ENCODE peak calls at places on chromosome 21, in ten cellular contexts. One of them, this sample, is unnamed.

GRCh38 chr21:15151385-15152103 is 86.7 kb upstream of the NRIP1 start:
- DNase-seq in EL: no peak
- DNase-seq in mucosa of gallbladder: no peak
- DNase-seq in T-helper 17 cell: no peak
- DNase-seq in mammary epithelial cell: no peak
- DNase-seq in tibial artery: no peak
- DNase-seq in LHCN-M2: no peak
- DNase-seq in sciatic nerve: no peak
- DNase-seq in stimulated activated CD8-positive, alpha-beta memory T cell treated with anti-CD3 and anti-CD28 coated beads, Interleukin-12 subunit alpha, Interleukin-12 subunit beta, amount 100 ng/mL, for 4 hours: no peak
- DNase-seq in brain pericyte: no peak
- DNase-seq in this sample: no peak

GRCh38 chr21:45727390-45727789 is 83.9 kb downstream of the PCBP3 start:
- DNase-seq in EL: no peak
- DNase-seq in mucosa of gallbladder: no peak
- DNase-seq in tibial artery: no peak
- DNase-seq in T-helper 17 cell: no peak
- DNase-seq in stimulated activated CD8-positive, alpha-beta memory T cell treated with anti-CD3 and anti-CD28 coated beads, Interleukin-12 subunit alpha, Interleukin-12 subunit beta, amount 100 ng/mL, for 4 hours: no peak
- DNase-seq in sciatic nerve: no peak
- DNase-seq in LHCN-M2: no peak
- DNase-seq in mammary epithelial cell: no peak
- DNase-seq in brain pericyte: no peak
- DNase-seq in this sample: no peak

GRCh38 chr21:33069994-33070811 is at the start of gene OLIG1:
- DNase-seq in tibial artery: no peak
- DNase-seq in brain pericyte: no peak
- DNase-seq in T-helper 17 cell: no peak
- DNase-seq in mucosa of gallbladder: no peak
- DNase-seq in LHCN-M2: peak
- DNase-seq in mammary epithelial cell: peak
- DNase-seq in stimulated activated CD8-positive, alpha-beta memory T cell treated with anti-CD3 and anti-CD28 coated beads, Interleukin-12 subunit alpha, Interleukin-12 subunit beta, amount 100 ng/mL, for 4 hours: no peak
- DNase-seq in EL: peak
- DNase-seq in sciatic nerve: no peak
- DNase-seq in this sample: peak

GRCh38 chr21:15289896-15290841 is 225.4 kb upstream of the NRIP1 start:
- DNase-seq in T-helper 17 cell: no peak
- DNase-seq in EL: peak
- DNase-seq in brain pericyte: no peak
- DNase-seq in LHCN-M2: no peak
- DNase-seq in sciatic nerve: peak
- DNase-seq in mammary epithelial cell: no peak
- DNase-seq in stimulated activated CD8-positive, alpha-beta memory T cell treated with anti-CD3 and anti-CD28 coated beads, Interleukin-12 subunit alpha, Interleukin-12 subunit beta, amount 100 ng/mL, for 4 hours: no peak
- DNase-seq in tibial artery: no peak
- DNase-seq in mucosa of gallbladder: peak
- DNase-seq in this sample: peak

GRCh38 chr21:36400719-36401118 is 15.5 kb downstream of the CHAF1B start:
- DNase-seq in LHCN-M2: no peak
- DNase-seq in EL: no peak
- DNase-seq in T-helper 17 cell: no peak
- DNase-seq in sciatic nerve: peak
- DNase-seq in mucosa of gallbladder: no peak
- DNase-seq in tibial artery: peak
- DNase-seq in mammary epithelial cell: no peak
- DNase-seq in brain pericyte: no peak
- DNase-seq in stimulated activated CD8-positive, alpha-beta memory T cell treated with anti-CD3 and anti-CD28 coated beads, Interleukin-12 subunit alpha, Interleukin-12 subunit beta, amount 100 ng/mL, for 4 hours: no peak
- DNase-seq in this sample: no peak

GRCh38 chr21:46661211-46661625 is 25.7 kb downstream of the PRMT2 start:
- DNase-seq in EL: peak
- DNase-seq in LHCN-M2: peak
- DNase-seq in tibial artery: peak
- DNase-seq in sciatic nerve: peak
- DNase-seq in T-helper 17 cell: peak
- DNase-seq in mucosa of gallbladder: peak
- DNase-seq in brain pericyte: peak
- DNase-seq in stimulated activated CD8-positive, alpha-beta memory T cell treated with anti-CD3 and anti-CD28 coated beads, Interleukin-12 subunit alpha, Interleukin-12 subunit beta, amount 100 ng/mL, for 4 hours: peak
- DNase-seq in mammary epithelial cell: peak
- DNase-seq in this sample: peak

GRCh38 chr21:34702341-34702807 is 33.6 kb downstream of the CLIC6 start:
- DNase-seq in mucosa of gallbladder: peak
- DNase-seq in EL: peak
- DNase-seq in brain pericyte: no peak
- DNase-seq in LHCN-M2: peak
- DNase-seq in stimulated activated CD8-positive, alpha-beta memory T cell treated with anti-CD3 and anti-CD28 coated beads, Interleukin-12 subunit alpha, Interleukin-12 subunit beta, amount 100 ng/mL, for 4 hours: no peak
- DNase-seq in tibial artery: peak
- DNase-seq in mammary epithelial cell: peak
- DNase-seq in sciatic nerve: no peak
- DNase-seq in T-helper 17 cell: no peak
- DNase-seq in this sample: no peak

GRCh38 chr21:43775795-43776430 is at the start of gene CSTB:
- DNase-seq in LHCN-M2: peak
- DNase-seq in mucosa of gallbladder: peak
- DNase-seq in T-helper 17 cell: peak
- DNase-seq in brain pericyte: no peak
- DNase-seq in mammary epithelial cell: peak
- DNase-seq in EL: peak
- DNase-seq in stimulated activated CD8-positive, alpha-beta memory T cell treated with anti-CD3 and anti-CD28 coated beads, Interleukin-12 subunit alpha, Interleukin-12 subunit beta, amount 100 ng/mL, for 4 hours: peak
- DNase-seq in sciatic nerve: peak
- DNase-seq in tibial artery: peak
- DNase-seq in this sample: peak

GRCh38 chr21:28127390-28127789 is 865.3 kb downstream of the LTN1 start:
- DNase-seq in EL: no peak
- DNase-seq in mucosa of gallbladder: no peak
- DNase-seq in tibial artery: no peak
- DNase-seq in T-helper 17 cell: no peak
- DNase-seq in brain pericyte: no peak
- DNase-seq in LHCN-M2: no peak
- DNase-seq in stimulated activated CD8-positive, alpha-beta memory T cell treated with anti-CD3 and anti-CD28 coated beads, Interleukin-12 subunit alpha, Interleukin-12 subunit beta, amount 100 ng/mL, for 4 hours: no peak
- DNase-seq in mammary epithelial cell: no peak
- DNase-seq in sciatic nerve: no peak
- DNase-seq in this sample: no peak

GRCh38 chr21:46668381-46668780 is 32.9 kb downstream of the PRMT2 start:
- DNase-seq in LHCN-M2: no peak
- DNase-seq in EL: no peak
- DNase-seq in mucosa of gallbladder: no peak
- DNase-seq in tibial artery: no peak
- DNase-seq in sciatic nerve: no peak
- DNase-seq in mammary epithelial cell: no peak
- DNase-seq in stimulated activated CD8-positive, alpha-beta memory T cell treated with anti-CD3 and anti-CD28 coated beads, Interleukin-12 subunit alpha, Interleukin-12 subunit beta, amount 100 ng/mL, for 4 hours: no peak
- DNase-seq in brain pericyte: no peak
- DNase-seq in T-helper 17 cell: no peak
- DNase-seq in this sample: no peak

GRCh38 chr21:33350676-33351075 is 25.9 kb downstream of the IFNAR1 start:
- DNase-seq in T-helper 17 cell: no peak
- DNase-seq in brain pericyte: no peak
- DNase-seq in stimulated activated CD8-positive, alpha-beta memory T cell treated with anti-CD3 and anti-CD28 coated beads, Interleukin-12 subunit alpha, Interleukin-12 subunit beta, amount 100 ng/mL, for 4 hours: no peak
- DNase-seq in mammary epithelial cell: no peak
- DNase-seq in LHCN-M2: no peak
- DNase-seq in tibial artery: no peak
- DNase-seq in EL: no peak
- DNase-seq in mucosa of gallbladder: no peak
- DNase-seq in sciatic nerve: no peak
- DNase-seq in this sample: no peak

GRCh38 chr21:35222541-35222941 is 173.4 kb upstream of the RUNX1 start:
- DNase-seq in T-helper 17 cell: no peak
- DNase-seq in mammary epithelial cell: no peak
- DNase-seq in mucosa of gallbladder: no peak
- DNase-seq in EL: no peak
- DNase-seq in stimulated activated CD8-positive, alpha-beta memory T cell treated with anti-CD3 and anti-CD28 coated beads, Interleukin-12 subunit alpha, Interleukin-12 subunit beta, amount 100 ng/mL, for 4 hours: no peak
- DNase-seq in sciatic nerve: no peak
- DNase-seq in LHCN-M2: peak
- DNase-seq in brain pericyte: no peak
- DNase-seq in tibial artery: no peak
- DNase-seq in this sample: no peak

GRCh38 chr21:31558839-31559367 is 100.6 kb upstream of the SOD1 start:
- DNase-seq in LHCN-M2: peak
- DNase-seq in brain pericyte: peak
- DNase-seq in tibial artery: no peak
- DNase-seq in T-helper 17 cell: peak
- DNase-seq in sciatic nerve: peak
- DNase-seq in mammary epithelial cell: peak
- DNase-seq in EL: peak
- DNase-seq in stimulated activated CD8-positive, alpha-beta memory T cell treated with anti-CD3 and anti-CD28 coated beads, Interleukin-12 subunit alpha, Interleukin-12 subunit beta, amount 100 ng/mL, for 4 hours: peak
- DNase-seq in mucosa of gallbladder: peak
- DNase-seq in this sample: peak

GRCh38 chr21:45950740-45951515 is 30.6 kb upstream of the COL6A1 start:
- DNase-seq in mammary epithelial cell: peak
- DNase-seq in tibial artery: peak
- DNase-seq in mucosa of gallbladder: peak
- DNase-seq in brain pericyte: no peak
- DNase-seq in sciatic nerve: no peak
- DNase-seq in stimulated activated CD8-positive, alpha-beta memory T cell treated with anti-CD3 and anti-CD28 coated beads, Interleukin-12 subunit alpha, Interleukin-12 subunit beta, amount 100 ng/mL, for 4 hours: no peak
- DNase-seq in EL: peak
- DNase-seq in LHCN-M2: peak
- DNase-seq in T-helper 17 cell: no peak
- DNase-seq in this sample: peak

GRCh38 chr21:43820466-43820865 is 31.1 kb downstream of the RRP1 start:
- DNase-seq in sciatic nerve: peak
- DNase-seq in mammary epithelial cell: no peak
- DNase-seq in tibial artery: no peak
- DNase-seq in LHCN-M2: no peak
- DNase-seq in mucosa of gallbladder: no peak
- DNase-seq in T-helper 17 cell: no peak
- DNase-seq in stimulated activated CD8-positive, alpha-beta memory T cell treated with anti-CD3 and anti-CD28 coated beads, Interleukin-12 subunit alpha, Interleukin-12 subunit beta, amount 100 ng/mL, for 4 hours: no peak
- DNase-seq in brain pericyte: no peak
- DNase-seq in EL: no peak
- DNase-seq in this sample: no peak

GRCh38 chr21:37224861-37225260 is 42.3 kb downstream of the VPS26C start:
- DNase-seq in EL: no peak
- DNase-seq in T-helper 17 cell: no peak
- DNase-seq in tibial artery: no peak
- DNase-seq in mammary epithelial cell: no peak
- DNase-seq in sciatic nerve: no peak
- DNase-seq in stimulated activated CD8-positive, alpha-beta memory T cell treated with anti-CD3 and anti-CD28 coated beads, Interleukin-12 subunit alpha, Interleukin-12 subunit beta, amount 100 ng/mL, for 4 hours: no peak
- DNase-seq in brain pericyte: no peak
- DNase-seq in mucosa of gallbladder: no peak
- DNase-seq in LHCN-M2: no peak
- DNase-seq in this sample: no peak

GRCh38 chr21:45262616-45263015 is 25.1 kb downstream of the POFUT2 start:
- DNase-seq in mammary epithelial cell: no peak
- DNase-seq in brain pericyte: no peak
- DNase-seq in stimulated activated CD8-positive, alpha-beta memory T cell treated with anti-CD3 and anti-CD28 coated beads, Interleukin-12 subunit alpha, Interleukin-12 subunit beta, amount 100 ng/mL, for 4 hours: no peak
- DNase-seq in EL: no peak
- DNase-seq in LHCN-M2: no peak
- DNase-seq in T-helper 17 cell: no peak
- DNase-seq in mucosa of gallbladder: no peak
- DNase-seq in sciatic nerve: no peak
- DNase-seq in tibial artery: peak
- DNase-seq in this sample: peak

GRCh38 chr21:29382029-29382654 is 83.4 kb downstream of the BACH1 start:
- DNase-seq in tibial artery: no peak
- DNase-seq in mammary epithelial cell: peak
- DNase-seq in T-helper 17 cell: no peak
- DNase-seq in mucosa of gallbladder: no peak
- DNase-seq in brain pericyte: no peak
- DNase-seq in stimulated activated CD8-positive, alpha-beta memory T cell treated with anti-CD3 and anti-CD28 coated beads, Interleukin-12 subunit alpha, Interleukin-12 subunit beta, amount 100 ng/mL, for 4 hours: no peak
- DNase-seq in LHCN-M2: peak
- DNase-seq in sciatic nerve: no peak
- DNase-seq in EL: peak
- DNase-seq in this sample: peak

GRCh38 chr21:37675202-37675801 is 241.0 kb downstream of the KCNJ6 start:
- DNase-seq in mammary epithelial cell: no peak
- DNase-seq in tibial artery: no peak
- DNase-seq in brain pericyte: no peak
- DNase-seq in T-helper 17 cell: peak
- DNase-seq in stimulated activated CD8-positive, alpha-beta memory T cell treated with anti-CD3 and anti-CD28 coated beads, Interleukin-12 subunit alpha, Interleukin-12 subunit beta, amount 100 ng/mL, for 4 hours: peak
- DNase-seq in EL: peak
- DNase-seq in LHCN-M2: no peak
- DNase-seq in mucosa of gallbladder: peak
- DNase-seq in sciatic nerve: peak
- DNase-seq in this sample: peak

GRCh38 chr21:41612674-41613250 is 104.8 kb upstream of the TMPRSS2 start:
- DNase-seq in EL: peak
- DNase-seq in brain pericyte: peak
- DNase-seq in LHCN-M2: peak
- DNase-seq in mucosa of gallbladder: peak
- DNase-seq in mammary epithelial cell: peak
- DNase-seq in sciatic nerve: peak
- DNase-seq in T-helper 17 cell: no peak
- DNase-seq in tibial artery: peak
- DNase-seq in stimulated activated CD8-positive, alpha-beta memory T cell treated with anti-CD3 and anti-CD28 coated beads, Interleukin-12 subunit alpha, Interleukin-12 subunit beta, amount 100 ng/mL, for 4 hours: no peak
- DNase-seq in this sample: peak

GRCh38 chr21:41876396-41876795 is 2.7 kb downstream of the PRDM15 start:
- DNase-seq in LHCN-M2: no peak
- DNase-seq in stimulated activated CD8-positive, alpha-beta memory T cell treated with anti-CD3 and anti-CD28 coated beads, Interleukin-12 subunit alpha, Interleukin-12 subunit beta, amount 100 ng/mL, for 4 hours: no peak
- DNase-seq in brain pericyte: no peak
- DNase-seq in T-helper 17 cell: no peak
- DNase-seq in mucosa of gallbladder: no peak
- DNase-seq in mammary epithelial cell: no peak
- DNase-seq in tibial artery: no peak
- DNase-seq in sciatic nerve: no peak
- DNase-seq in EL: no peak
- DNase-seq in this sample: no peak

GRCh38 chr21:35150562-35151226 is 101.6 kb upstream of the RUNX1 start:
- DNase-seq in LHCN-M2: peak
- DNase-seq in stimulated activated CD8-positive, alpha-beta memory T cell treated with anti-CD3 and anti-CD28 coated beads, Interleukin-12 subunit alpha, Interleukin-12 subunit beta, amount 100 ng/mL, for 4 hours: no peak
- DNase-seq in T-helper 17 cell: no peak
- DNase-seq in tibial artery: no peak
- DNase-seq in brain pericyte: peak
- DNase-seq in sciatic nerve: no peak
- DNase-seq in mucosa of gallbladder: no peak
- DNase-seq in mammary epithelial cell: peak
- DNase-seq in EL: peak
- DNase-seq in this sample: no peak

GRCh38 chr21:42397291-42398129 is 1.7 kb upstream of the TMPRSS3 start:
- DNase-seq in tibial artery: no peak
- DNase-seq in brain pericyte: no peak
- DNase-seq in mucosa of gallbladder: no peak
- DNase-seq in LHCN-M2: no peak
- DNase-seq in EL: no peak
- DNase-seq in T-helper 17 cell: no peak
- DNase-seq in mammary epithelial cell: no peak
- DNase-seq in sciatic nerve: no peak
- DNase-seq in stimulated activated CD8-positive, alpha-beta memory T cell treated with anti-CD3 and anti-CD28 coated beads, Interleukin-12 subunit alpha, Interleukin-12 subunit beta, amount 100 ng/mL, for 4 hours: no peak
- DNase-seq in this sample: no peak

GRCh38 chr21:34815831-34816700 is 147.3 kb downstream of the CLIC6 start:
- DNase-seq in tibial artery: no peak
- DNase-seq in mammary epithelial cell: no peak
- DNase-seq in stimulated activated CD8-positive, alpha-beta memory T cell treated with anti-CD3 and anti-CD28 coated beads, Interleukin-12 subunit alpha, Interleukin-12 subunit beta, amount 100 ng/mL, for 4 hours: no peak
- DNase-seq in mucosa of gallbladder: no peak
- DNase-seq in EL: peak
- DNase-seq in LHCN-M2: no peak
- DNase-seq in sciatic nerve: no peak
- DNase-seq in brain pericyte: no peak
- DNase-seq in T-helper 17 cell: no peak
- DNase-seq in this sample: no peak

GRCh38 chr21:26972131-26972707 is 5.3 kb upstream of the ADAMTS5 start:
- DNase-seq in T-helper 17 cell: no peak
- DNase-seq in tibial artery: no peak
- DNase-seq in stimulated activated CD8-positive, alpha-beta memory T cell treated with anti-CD3 and anti-CD28 coated beads, Interleukin-12 subunit alpha, Interleukin-12 subunit beta, amount 100 ng/mL, for 4 hours: no peak
- DNase-seq in mammary epithelial cell: no peak
- DNase-seq in LHCN-M2: no peak
- DNase-seq in mucosa of gallbladder: no peak
- DNase-seq in sciatic nerve: no peak
- DNase-seq in brain pericyte: no peak
- DNase-seq in EL: no peak
- DNase-seq in this sample: no peak

GRCh38 chr21:28298251-28298672 is 694.4 kb downstream of the LTN1 start:
- DNase-seq in tibial artery: no peak
- DNase-seq in EL: no peak
- DNase-seq in mucosa of gallbladder: no peak
- DNase-seq in brain pericyte: no peak
- DNase-seq in LHCN-M2: peak
- DNase-seq in stimulated activated CD8-positive, alpha-beta memory T cell treated with anti-CD3 and anti-CD28 coated beads, Interleukin-12 subunit alpha, Interleukin-12 subunit beta, amount 100 ng/mL, for 4 hours: no peak
- DNase-seq in sciatic nerve: no peak
- DNase-seq in T-helper 17 cell: no peak
- DNase-seq in mammary epithelial cell: peak
- DNase-seq in this sample: no peak

GRCh38 chr21:26845066-26845749 is at the start of gene ADAMTS1:
- DNase-seq in stimulated activated CD8-positive, alpha-beta memory T cell treated with anti-CD3 and anti-CD28 coated beads, Interleukin-12 subunit alpha, Interleukin-12 subunit beta, amount 100 ng/mL, for 4 hours: no peak
- DNase-seq in mucosa of gallbladder: peak
- DNase-seq in sciatic nerve: peak
- DNase-seq in LHCN-M2: peak
- DNase-seq in mammary epithelial cell: peak
- DNase-seq in EL: peak
- DNase-seq in tibial artery: peak
- DNase-seq in T-helper 17 cell: no peak
- DNase-seq in brain pericyte: no peak
- DNase-seq in this sample: peak

GRCh38 chr21:25350056-25350455 is 257.2 kb downstream of the MRPL39 start:
- DNase-seq in sciatic nerve: no peak
- DNase-seq in EL: peak
- DNase-seq in LHCN-M2: peak
- DNase-seq in mucosa of gallbladder: peak
- DNase-seq in T-helper 17 cell: no peak
- DNase-seq in brain pericyte: no peak
- DNase-seq in stimulated activated CD8-positive, alpha-beta memory T cell treated with anti-CD3 and anti-CD28 coated beads, Interleukin-12 subunit alpha, Interleukin-12 subunit beta, amount 100 ng/mL, for 4 hours: no peak
- DNase-seq in tibial artery: no peak
- DNase-seq in mammary epithelial cell: no peak
- DNase-seq in this sample: peak

This sample was measured in iPS-NIHi11.